ENCODE peak calls at places on chromosomes 7 and 10, in nine cellular contexts. One of them, this sample, is unnamed. For H3K36me3, the result is how much of the 10 kb centered on the place peaks cover.

GRCh38 chr10:117004627-117005453 is at the start of gene SHTN1:
- DNase-seq in HCT116: peak
- DNase-seq in CD8-positive, alpha-beta memory T cell: no peak
- DNase-seq in uterus: peak
- DNase-seq in GM23248: peak
- DNase-seq in neural progenitor cell: peak
- DNase-seq in pancreas: peak
- DNase-seq in ovary: peak
- DNase-seq in lung: peak
- DNase-seq in this sample: peak

GRCh38 chr7:131843862-131844261 is 287.4 kb upstream of the PODXL start:
- DNase-seq in CD8-positive, alpha-beta memory T cell: no peak
- DNase-seq in pancreas: no peak
- DNase-seq in GM23248: peak
- DNase-seq in ovary: no peak
- DNase-seq in lung: no peak
- DNase-seq in neural progenitor cell: no peak
- DNase-seq in HCT116: no peak
- DNase-seq in uterus: no peak
- DNase-seq in this sample: no peak

GRCh38 chr10:49187950-49188761 is at the start of gene TMEM273:
- DNase-seq in uterus: peak
- DNase-seq in neural progenitor cell: peak
- DNase-seq in GM23248: no peak
- DNase-seq in HCT116: no peak
- DNase-seq in pancreas: no peak
- DNase-seq in lung: peak
- DNase-seq in CD8-positive, alpha-beta memory T cell: no peak
- DNase-seq in ovary: no peak
- DNase-seq in this sample: no peak

GRCh38 chr7:154530136-154530535 is 472.8 kb downstream of the PAXIP1 start:
- DNase-seq in ovary: no peak
- DNase-seq in neural progenitor cell: no peak
- DNase-seq in GM23248: no peak
- DNase-seq in lung: no peak
- DNase-seq in CD8-positive, alpha-beta memory T cell: no peak
- DNase-seq in HCT116: no peak
- DNase-seq in uterus: no peak
- DNase-seq in pancreas: no peak
- DNase-seq in this sample: no peak

GRCh38 chr10:70068925-70069324 is 16.3 kb downstream of the MACROH2A2 start:
- DNase-seq in HCT116: no peak
- DNase-seq in lung: no peak
- DNase-seq in neural progenitor cell: no peak
- DNase-seq in ovary: no peak
- DNase-seq in CD8-positive, alpha-beta memory T cell: no peak
- DNase-seq in GM23248: no peak
- DNase-seq in pancreas: no peak
- DNase-seq in uterus: no peak
- DNase-seq in this sample: no peak

GRCh38 chr10:60206735-60207134 is 182.9 kb downstream of the ANK3 start:
- DNase-seq in uterus: peak
- DNase-seq in lung: no peak
- DNase-seq in pancreas: no peak
- DNase-seq in HCT116: no peak
- DNase-seq in ovary: no peak
- DNase-seq in GM23248: peak
- DNase-seq in CD8-positive, alpha-beta memory T cell: no peak
- DNase-seq in neural progenitor cell: no peak
- DNase-seq in this sample: no peak

GRCh38 chr10:84427903-84428650 is 99.7 kb downstream of the CCSER2 start:
- DNase-seq in pancreas: no peak
- DNase-seq in ovary: no peak
- DNase-seq in GM23248: no peak
- DNase-seq in lung: no peak
- DNase-seq in CD8-positive, alpha-beta memory T cell: no peak
- DNase-seq in neural progenitor cell: peak
- DNase-seq in HCT116: no peak
- DNase-seq in uterus: no peak
- DNase-seq in this sample: no peak

GRCh38 chr7:128191136-128191844 is 49.8 kb upstream of the LEP start:
- DNase-seq in CD8-positive, alpha-beta memory T cell: no peak
- DNase-seq in pancreas: no peak
- DNase-seq in GM23248: no peak
- DNase-seq in uterus: no peak
- DNase-seq in HCT116: no peak
- DNase-seq in lung: no peak
- DNase-seq in ovary: no peak
- DNase-seq in neural progenitor cell: no peak
- DNase-seq in this sample: no peak

GRCh38 chr7:94335586-94335985 is 59.1 kb upstream of the COL1A2 start:
- DNase-seq in lung: no peak
- DNase-seq in ovary: no peak
- DNase-seq in GM23248: peak
- DNase-seq in uterus: no peak
- DNase-seq in CD8-positive, alpha-beta memory T cell: no peak
- DNase-seq in neural progenitor cell: no peak
- DNase-seq in pancreas: no peak
- DNase-seq in HCT116: no peak
- DNase-seq in this sample: no peak

GRCh38 chr7:35723011-35723410 is 28.1 kb upstream of the HERPUD2 start:
- DNase-seq in uterus: no peak
- DNase-seq in GM23248: peak
- DNase-seq in pancreas: no peak
- DNase-seq in neural progenitor cell: no peak
- DNase-seq in lung: no peak
- DNase-seq in ovary: no peak
- DNase-seq in CD8-positive, alpha-beta memory T cell: no peak
- DNase-seq in HCT116: no peak
- DNase-seq in this sample: no peak

GRCh38 chr10:124592736-124593430 is 131.3 kb downstream of the LHPP start:
- DNase-seq in lung: no peak
- DNase-seq in CD8-positive, alpha-beta memory T cell: no peak
- DNase-seq in GM23248: no peak
- DNase-seq in HCT116: no peak
- DNase-seq in ovary: no peak
- DNase-seq in pancreas: peak
- DNase-seq in neural progenitor cell: no peak
- DNase-seq in uterus: no peak
- DNase-seq in this sample: peak

GRCh38 chr10:89659185-89660131 is 14.4 kb upstream of the PANK1 start:
- DNase-seq in lung: no peak
- DNase-seq in uterus: no peak
- DNase-seq in neural progenitor cell: no peak
- DNase-seq in HCT116: no peak
- DNase-seq in pancreas: no peak
- DNase-seq in ovary: no peak
- DNase-seq in CD8-positive, alpha-beta memory T cell: no peak
- DNase-seq in GM23248: peak
- DNase-seq in this sample: no peak

GRCh38 chr10:51369903-51370302 is 295.6 kb downstream of the PRKG1 start:
- DNase-seq in uterus: no peak
- DNase-seq in neural progenitor cell: no peak
- DNase-seq in GM23248: peak
- DNase-seq in CD8-positive, alpha-beta memory T cell: no peak
- DNase-seq in ovary: no peak
- DNase-seq in HCT116: no peak
- DNase-seq in pancreas: no peak
- DNase-seq in lung: no peak
- DNase-seq in this sample: no peak

GRCh38 chr10:94803307-94803706 is 40.8 kb downstream of the CYP2C19 start:
- DNase-seq in ovary: no peak
- DNase-seq in neural progenitor cell: peak
- DNase-seq in HCT116: no peak
- DNase-seq in lung: no peak
- DNase-seq in CD8-positive, alpha-beta memory T cell: no peak
- DNase-seq in uterus: no peak
- DNase-seq in pancreas: no peak
- DNase-seq in GM23248: no peak
- DNase-seq in this sample: no peak

GRCh38 chr7:114026486-114027089 is 107.8 kb upstream of the PPP1R3A start:
- DNase-seq in neural progenitor cell: peak
- DNase-seq in ovary: no peak
- DNase-seq in GM23248: peak
- DNase-seq in uterus: no peak
- DNase-seq in pancreas: no peak
- DNase-seq in CD8-positive, alpha-beta memory T cell: no peak
- DNase-seq in lung: no peak
- DNase-seq in HCT116: peak
- DNase-seq in this sample: no peak

GRCh38 chr7:63067897-63068585 is 930.6 kb upstream of the ZNF722 start:
- DNase-seq in ovary: no peak
- DNase-seq in pancreas: no peak
- DNase-seq in HCT116: no peak
- DNase-seq in neural progenitor cell: no peak
- DNase-seq in uterus: no peak
- DNase-seq in lung: peak
- DNase-seq in CD8-positive, alpha-beta memory T cell: no peak
- DNase-seq in GM23248: no peak
- DNase-seq in this sample: no peak

GRCh38 chr7:100484636-100485114 is 948 bp downstream of the NYAP1 start:
- DNase-seq in pancreas: no peak
- DNase-seq in HCT116: no peak
- DNase-seq in CD8-positive, alpha-beta memory T cell: no peak
- DNase-seq in neural progenitor cell: no peak
- DNase-seq in lung: no peak
- DNase-seq in uterus: no peak
- DNase-seq in ovary: no peak
- DNase-seq in GM23248: no peak
- DNase-seq in this sample: no peak

GRCh38 chr7:100483101-100483727 is 513 bp upstream of the NYAP1 start:
- DNase-seq in neural progenitor cell: peak
- DNase-seq in HCT116: no peak
- DNase-seq in uterus: peak
- DNase-seq in ovary: peak
- DNase-seq in pancreas: peak
- DNase-seq in CD8-positive, alpha-beta memory T cell: peak
- DNase-seq in GM23248: peak
- DNase-seq in lung: no peak
- DNase-seq in this sample: peak

GRCh38 chr7:100481466-100481865 is 2.3 kb upstream of the NYAP1 start:
- DNase-seq in HCT116: no peak
- DNase-seq in lung: no peak
- DNase-seq in uterus: no peak
- DNase-seq in GM23248: no peak
- DNase-seq in pancreas: no peak
- DNase-seq in neural progenitor cell: no peak
- DNase-seq in CD8-positive, alpha-beta memory T cell: no peak
- DNase-seq in ovary: no peak
- DNase-seq in this sample: no peak

GRCh38 chr7:100483728-100484635 is at the start of gene NYAP1:
- DNase-seq in lung: no peak
- DNase-seq in neural progenitor cell: peak
- DNase-seq in uterus: peak
- DNase-seq in HCT116: no peak
- DNase-seq in GM23248: no peak
- DNase-seq in CD8-positive, alpha-beta memory T cell: peak
- DNase-seq in pancreas: peak
- DNase-seq in ovary: peak
- DNase-seq in this sample: peak

GRCh38 chr7:100482728-100483100 is 1.0 kb upstream of the NYAP1 start:
- DNase-seq in pancreas: no peak
- DNase-seq in CD8-positive, alpha-beta memory T cell: no peak
- DNase-seq in ovary: no peak
- DNase-seq in lung: no peak
- DNase-seq in GM23248: no peak
- DNase-seq in uterus: no peak
- DNase-seq in neural progenitor cell: no peak
- DNase-seq in HCT116: no peak
- DNase-seq in this sample: no peak
- H3K4me3 ChIP-seq in pancreas: peak
- H3K4me3 ChIP-seq in CD8-positive, alpha-beta memory T cell: peak
- H3K4me3 ChIP-seq in ovary: peak
- H3K4me3 ChIP-seq in lung: no peak
- H3K4me3 ChIP-seq in GM23248: peak
- H3K4me3 ChIP-seq in uterus: peak
- H3K4me3 ChIP-seq in neural progenitor cell: peak
- H3K4me3 ChIP-seq in HCT116: peak
- H3K4me3 ChIP-seq in this sample: peak

GRCh38 chr7:71784180-71784579 is 628.0 kb downstream of the CALN1 start:
- DNase-seq in HCT116: no peak
- DNase-seq in GM23248: no peak
- DNase-seq in CD8-positive, alpha-beta memory T cell: no peak
- DNase-seq in pancreas: no peak
- DNase-seq in ovary: no peak
- DNase-seq in lung: no peak
- DNase-seq in neural progenitor cell: no peak
- DNase-seq in uterus: no peak
- DNase-seq in this sample: no peak
- H3K36me3 ChIP-seq in HCT116: under half
- H3K36me3 ChIP-seq in GM23248: under half
- H3K36me3 ChIP-seq in CD8-positive, alpha-beta memory T cell: under half
- H3K36me3 ChIP-seq in pancreas: under half
- H3K36me3 ChIP-seq in ovary: under half
- H3K36me3 ChIP-seq in lung: under half
- H3K36me3 ChIP-seq in neural progenitor cell: under half
- H3K36me3 ChIP-seq in uterus: under half
- H3K36me3 ChIP-seq in this sample: under half

GRCh38 chr7:139582130-139582650 is 58.7 kb downstream of the CLEC2L start:
- DNase-seq in ovary: peak
- DNase-seq in neural progenitor cell: no peak
- DNase-seq in GM23248: no peak
- DNase-seq in lung: no peak
- DNase-seq in pancreas: no peak
- DNase-seq in HCT116: no peak
- DNase-seq in uterus: no peak
- DNase-seq in CD8-positive, alpha-beta memory T cell: no peak
- DNase-seq in this sample: no peak
- H3K4me3 ChIP-seq in ovary: no peak
- H3K4me3 ChIP-seq in neural progenitor cell: no peak
- H3K4me3 ChIP-seq in GM23248: no peak
- H3K4me3 ChIP-seq in lung: no peak
- H3K4me3 ChIP-seq in pancreas: no peak
- H3K4me3 ChIP-seq in HCT116: no peak
- H3K4me3 ChIP-seq in uterus: no peak
- H3K4me3 ChIP-seq in CD8-positive, alpha-beta memory T cell: no peak
- H3K4me3 ChIP-seq in this sample: no peak

DNA sequence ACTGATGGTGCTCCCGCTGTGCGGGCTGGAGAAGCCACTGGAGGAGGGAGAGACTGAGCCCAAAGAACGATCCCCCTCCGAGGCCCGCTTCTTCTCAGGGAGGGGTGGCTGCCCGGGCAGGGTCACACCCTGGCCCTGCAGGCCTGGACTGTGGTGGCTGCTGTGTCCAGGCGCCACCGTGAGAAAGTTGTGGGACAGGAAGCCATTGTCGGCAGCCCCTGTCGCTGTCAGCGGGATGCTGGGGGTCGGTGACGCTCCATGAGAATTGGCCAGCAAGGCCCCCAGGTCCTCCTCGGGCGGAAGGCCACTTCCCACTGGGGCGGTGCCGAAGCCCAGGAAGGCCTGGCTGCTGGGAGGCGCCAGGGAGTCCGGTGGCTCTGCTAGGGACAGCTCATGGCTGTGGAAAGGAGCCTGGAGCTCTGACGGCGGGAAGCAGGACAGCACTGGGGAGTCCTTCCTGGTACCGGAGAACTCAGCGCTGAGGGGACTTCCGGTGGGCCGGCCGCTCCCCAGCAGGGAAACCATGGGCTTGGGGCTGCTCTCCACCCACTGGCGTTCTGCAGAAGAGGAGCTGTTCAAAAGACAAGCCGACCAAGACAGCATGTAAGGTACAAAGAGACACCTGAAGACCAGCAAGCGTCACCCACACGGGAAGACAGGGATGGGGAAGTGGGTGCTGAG is 278.8 kb downstream of the TNS3 start:
- DNase-seq in uterus: no peak
- DNase-seq in HCT116: no peak
- DNase-seq in lung: no peak
- DNase-seq in neural progenitor cell: no peak
- DNase-seq in ovary: no peak
- DNase-seq in pancreas: no peak
- DNase-seq in GM23248: no peak
- DNase-seq in CD8-positive, alpha-beta memory T cell: no peak
- DNase-seq in this sample: no peak
- H3K36me3 ChIP-seq in uterus: under half
- H3K36me3 ChIP-seq in HCT116: under half
- H3K36me3 ChIP-seq in lung: under half
- H3K36me3 ChIP-seq in neural progenitor cell: under half
- H3K36me3 ChIP-seq in ovary: under half
- H3K36me3 ChIP-seq in pancreas: half or more
- H3K36me3 ChIP-seq in GM23248: under half
- H3K36me3 ChIP-seq in CD8-positive, alpha-beta memory T cell: under half
- H3K36me3 ChIP-seq in this sample: under half